ENCODE peak calls at places on chromosomes 7 and 10, in ten cellular contexts. Q is lower leg skin; S is ovary; M is activated naive CD8-positive, alpha-beta T cell treated with anti-CD3 and anti-CD28 coated beads, Interleukin-2, amount 50 U/mL, for 16 hours; P is activated T-helper 1 cell treated with anti-CD3 and anti-CD28 coated beads, Interleukin-12 subunit alpha, Interleukin-12 subunit beta, Interleukin-2, Interleukin-4 antibody, amounts not matched to agents 30 ng/mL and 10 ng/mL and 1 ng/mL, durations not matched to agents 14 hours and 24 hours and 36 hours; W is stimulated activated naive CD8-positive, alpha-beta T cell treated with anti-CD3 and anti-CD28 coated beads, Interleukin-15, Interleukin-2, amounts not matched to agents 100 U/mL and 50 U/mL, for 24 hours; A is germinal center; H is tibial artery; N is GOT3; J is stimulated activated CD8-positive, alpha-beta memory T cell treated with anti-CD3 and anti-CD28 coated beads, Interleukin-2, amount 100 ng/mL, for 1 hour. D is an unnamed sample.

GRCh38 chr10:3195286-3195685 is 22.7 kb upstream of the PITRM1 start:
- DNase-seq in H (no peak), W (no peak), Q (no peak), N (no peak), M (no peak), A (no peak), J (no peak), P (no peak), S (no peak), D (no peak)

GRCh38 chr10:124267231-124267885 is 151.4 kb downstream of the OAT start:
- DNase-seq in H (no peak), Q (no peak), P (no peak), W (no peak), M (no peak), J (no peak), S (no peak), N (no peak), A (no peak), D (no peak)

GRCh38 chr7:41029072-41029492 is 673.8 kb downstream of the INHBA start:
- DNase-seq in Q (no peak), M (no peak), H (no peak), S (no peak), J (no peak), P (no peak), N (no peak), W (no peak), A (no peak), D (peak)

GRCh38 chr10:114694735-114695134 is 36.7 kb upstream of the ABLIM1 start:
- DNase-seq in Q (no peak), N (no peak), M (no peak), A (peak), J (no peak), P (no peak), S (no peak), W (peak), H (no peak), D (no peak)

GRCh38 chr7:98418636-98419315 is 17.9 kb upstream of the BAIAP2L1 start:
- DNase-seq in W (peak), H (no peak), P (no peak), N (peak), M (no peak), J (no peak), A (no peak), S (no peak), Q (no peak), D (peak)

GRCh38 chr7:24963218-24963617 is 16.8 kb downstream of the OSBPL3 start:
- DNase-seq in M (no peak), N (no peak), A (peak), H (peak), J (peak), Q (peak), S (no peak), P (no peak), W (peak), D (peak)

GRCh38 chr10:31318854-31319601 is at the start of gene ZEB1:
- DNase-seq in J (peak), A (peak), H (peak), Q (peak), S (peak), W (peak), P (peak), N (peak), M (peak), D (peak)

GRCh38 chr10:57992321-57993077 is 275.2 kb downstream of the IPMK start:
- DNase-seq in N (no peak), P (no peak), H (no peak), W (no peak), J (no peak), A (no peak), S (no peak), Q (no peak), M (no peak), D (peak)

GRCh38 chr10:32412499-32412853 is 33.5 kb upstream of the CCDC7 start:
- DNase-seq in A (no peak), S (no peak), P (no peak), J (no peak), Q (no peak), M (no peak), N (no peak), H (no peak), W (no peak), D (peak)

GRCh38 chr10:97372233-97372875 is 28.8 kb downstream of the RRP12 start:
- DNase-seq in H (no peak), A (no peak), M (no peak), J (no peak), W (no peak), Q (no peak), N (no peak), P (no peak), S (no peak), D (no peak)

GRCh38 chr7:154859747-154860620 is 142.9 kb downstream of the PAXIP1 start:
- DNase-seq in W (no peak), M (no peak), Q (no peak), H (no peak), P (no peak), J (no peak), A (no peak), N (no peak), S (no peak), D (no peak)

GRCh38 chr10:61815505-61815904 is 86.0 kb upstream of the ARID5B start:
- DNase-seq in M (no peak), A (no peak), J (no peak), W (no peak), S (no peak), P (no peak), N (no peak), H (no peak), Q (no peak), D (peak)